ENCODE peak calls at places on chromosomes 16 and 17, in four cellular contexts. One of them, this sample, is unnamed.

GRCh38 chr16:81564368-81565060 is 119.9 kb downstream of the CMIP start:
- DNase-seq in WTC11: no peak
- DNase-seq in body of pancreas: no peak
- DNase-seq in A549: no peak
- DNase-seq in this sample: no peak

GRCh38 chr17:78127240-78127887 is 1.2 kb downstream of the TMC6 start:
- DNase-seq in WTC11: no peak
- DNase-seq in body of pancreas: peak
- DNase-seq in A549: no peak
- DNase-seq in this sample: no peak

GRCh38 chr17:79039171-79039570 is 15.2 kb downstream of the C1QTNF1 start:
- DNase-seq in body of pancreas: no peak
- DNase-seq in WTC11: no peak
- DNase-seq in A549: no peak
- DNase-seq in this sample: peak

GRCh38 chr17:61405047-61405685 is 5.5 kb downstream of the TBX2 start:
- DNase-seq in A549: no peak
- DNase-seq in body of pancreas: no peak
- DNase-seq in WTC11: peak
- DNase-seq in this sample: peak

GRCh38 chr16:2860826-2861567 is 3.0 kb upstream of the PRSS22 start:
- DNase-seq in A549: no peak
- DNase-seq in WTC11: no peak
- DNase-seq in body of pancreas: no peak
- DNase-seq in this sample: no peak

GRCh38 chr17:81371910-81372760 is 23.1 kb upstream of the BAHCC1 start:
- DNase-seq in A549: peak
- DNase-seq in body of pancreas: peak
- DNase-seq in WTC11: peak
- DNase-seq in this sample: no peak

GRCh38 chr17:19341641-19342610 is 20.6 kb downstream of the B9D1 start:
- DNase-seq in body of pancreas: no peak
- DNase-seq in WTC11: peak
- DNase-seq in A549: no peak
- DNase-seq in this sample: peak

GRCh38 chr16:31386157-31386984 is 6.8 kb upstream of the ITGAD start:
- DNase-seq in A549: peak
- DNase-seq in WTC11: no peak
- DNase-seq in body of pancreas: peak
- DNase-seq in this sample: no peak

GRCh38 chr17:80870401-80870800 is 121.2 kb upstream of the CHMP6 start:
- DNase-seq in WTC11: no peak
- DNase-seq in A549: no peak
- DNase-seq in body of pancreas: no peak
- DNase-seq in this sample: no peak

GRCh38 chr17:5282639-5283217 is 644 bp downstream of the RABEP1 start:
- DNase-seq in A549: peak
- DNase-seq in WTC11: peak
- DNase-seq in body of pancreas: peak
- DNase-seq in this sample: no peak

GRCh38 chr16:81446318-81447275 is 2.0 kb downstream of the CMIP start:
- DNase-seq in WTC11: no peak
- DNase-seq in A549: peak
- DNase-seq in body of pancreas: peak
- DNase-seq in this sample: no peak

GRCh38 chr17:70654706-70655105 is 485.4 kb downstream of the KCNJ2 start:
- DNase-seq in body of pancreas: no peak
- DNase-seq in A549: no peak
- DNase-seq in WTC11: no peak
- DNase-seq in this sample: no peak

GRCh38 chr16:75341934-75342811 is 90.7 kb upstream of the BCAR1 start:
- DNase-seq in body of pancreas: no peak
- DNase-seq in WTC11: no peak
- DNase-seq in A549: peak
- DNase-seq in this sample: no peak

GRCh38 chr16:27595993-27596392 is 46.0 kb downstream of the KATNIP start:
- DNase-seq in A549: no peak
- DNase-seq in WTC11: no peak
- DNase-seq in body of pancreas: peak
- DNase-seq in this sample: no peak

GRCh38 chr17:1227917-1228751 is 42.1 kb upstream of the BHLHA9 start:
- DNase-seq in A549: no peak
- DNase-seq in WTC11: peak
- DNase-seq in body of pancreas: peak
- DNase-seq in this sample: no peak

DNA sequence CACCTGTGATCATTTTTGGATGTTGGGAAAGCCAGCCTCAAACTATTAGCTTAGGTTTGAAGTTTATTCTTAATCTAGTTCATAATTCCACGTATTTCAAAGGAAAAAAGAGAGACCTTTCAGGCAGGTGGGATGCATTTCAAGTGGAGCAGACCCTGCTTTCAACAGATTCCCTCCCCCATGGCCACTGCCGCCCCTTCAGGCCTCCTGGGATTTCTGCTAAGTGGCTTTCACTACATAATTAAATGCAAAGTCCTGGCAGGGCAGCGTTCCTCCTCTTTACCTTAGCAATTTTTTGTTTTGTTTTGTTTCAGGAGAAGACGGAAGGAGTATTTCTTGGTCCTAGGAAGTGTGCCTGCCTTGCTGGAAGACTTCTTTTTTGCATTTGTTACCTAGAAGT is 36.6 kb downstream of the MAF start:
- DNase-seq in body of pancreas: no peak
- DNase-seq in A549: no peak
- DNase-seq in WTC11: peak
- DNase-seq in this sample: no peak
- TF ChIP-seq CTCF in body of pancreas: no peak
- TF ChIP-seq CTCF in A549: no peak
- TF ChIP-seq CTCF in WTC11: no peak
- TF ChIP-seq CTCF in this sample: no peak

GRCh38 chr17:73490851-73491250 is 153.4 kb downstream of the SDK2 start:
- DNase-seq in A549: no peak
- DNase-seq in body of pancreas: no peak
- DNase-seq in WTC11: no peak
- DNase-seq in this sample: no peak
- TF ChIP-seq CTCF in A549: no peak
- TF ChIP-seq CTCF in body of pancreas: no peak
- TF ChIP-seq CTCF in WTC11: no peak
- TF ChIP-seq CTCF in this sample: no peak

GRCh38 chr16:56032072-56032471 is 156.9 kb upstream of the CES5A start:
- DNase-seq in body of pancreas: no peak
- DNase-seq in WTC11: no peak
- DNase-seq in A549: no peak
- DNase-seq in this sample: no peak

DNA sequence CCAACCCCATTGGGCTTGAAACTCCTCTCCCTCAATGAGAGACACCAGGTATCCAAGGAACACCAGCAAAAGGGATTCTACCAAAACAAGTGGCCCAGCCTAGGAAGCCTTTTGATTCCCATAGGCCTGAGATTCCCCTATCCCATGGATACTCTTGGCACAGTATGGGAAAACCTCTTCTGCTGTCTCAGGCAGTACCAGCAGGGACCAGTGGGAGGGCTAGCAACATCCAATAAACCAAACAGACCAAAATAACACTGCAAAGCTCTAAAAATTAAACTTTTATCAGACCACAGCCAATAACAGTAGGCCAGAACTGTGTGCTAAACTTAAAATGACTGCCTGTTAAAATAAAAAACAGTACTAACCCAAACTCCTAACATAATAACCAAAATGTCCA is 153.9 kb upstream of the CES5A start:
- DNase-seq in body of pancreas: no peak
- DNase-seq in A549: no peak
- DNase-seq in WTC11: no peak
- DNase-seq in this sample: no peak
- TF ChIP-seq CTCF in body of pancreas: no peak
- TF ChIP-seq CTCF in A549: no peak
- TF ChIP-seq CTCF in WTC11: no peak
- TF ChIP-seq CTCF in this sample: no peak

GRCh38 chr16:70473446-70474319 is 19.3 kb downstream of the FCSK start:
- DNase-seq in A549: peak
- DNase-seq in body of pancreas: no peak
- DNase-seq in WTC11: no peak
- DNase-seq in this sample: no peak
- TF ChIP-seq CTCF in A549: no peak
- TF ChIP-seq CTCF in body of pancreas: no peak
- TF ChIP-seq CTCF in WTC11: no peak
- TF ChIP-seq CTCF in this sample: no peak

GRCh38 chr17:41448506-41448905 is 7.7 kb upstream of the KRT38 start:
- DNase-seq in A549: no peak
- DNase-seq in WTC11: no peak
- DNase-seq in body of pancreas: no peak
- DNase-seq in this sample: no peak

GRCh38 chr17:41452276-41452675 is 11.5 kb upstream of the KRT38 start:
- DNase-seq in A549: no peak
- DNase-seq in WTC11: no peak
- DNase-seq in body of pancreas: no peak
- DNase-seq in this sample: no peak

GRCh38 chr17:41446806-41447205 is 6.0 kb upstream of the KRT38 start:
- DNase-seq in WTC11: no peak
- DNase-seq in A549: no peak
- DNase-seq in body of pancreas: no peak
- DNase-seq in this sample: no peak

GRCh38 chr17:41451154-41451728 is 10.5 kb upstream of the KRT38 start:
- DNase-seq in A549: no peak
- DNase-seq in body of pancreas: no peak
- DNase-seq in WTC11: no peak
- DNase-seq in this sample: no peak

DNA sequence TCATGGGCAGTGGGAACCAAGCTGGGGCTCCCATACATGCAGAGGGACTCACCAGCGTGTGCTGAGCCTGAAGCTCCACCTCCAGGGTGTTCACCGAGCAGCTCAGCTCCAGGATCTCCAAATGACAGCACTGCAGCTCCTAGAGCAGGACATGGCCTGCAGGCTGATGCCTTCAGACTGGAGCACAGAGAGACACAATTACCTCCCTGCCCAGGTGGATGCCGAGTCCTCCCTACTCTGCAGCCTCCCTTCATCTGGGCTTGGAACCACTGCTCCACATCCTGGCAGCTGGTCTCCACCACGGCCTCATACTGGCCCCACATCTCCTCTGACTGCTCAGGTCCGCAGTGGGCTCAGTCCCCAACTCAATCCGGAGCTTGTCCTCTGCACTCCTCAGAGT is 8.2 kb upstream of the KRT38 start:
- DNase-seq in A549: no peak
- DNase-seq in body of pancreas: no peak
- DNase-seq in WTC11: no peak
- DNase-seq in this sample: no peak
- TF ChIP-seq CTCF in A549: no peak
- TF ChIP-seq CTCF in body of pancreas: no peak
- TF ChIP-seq CTCF in WTC11: no peak
- TF ChIP-seq CTCF in this sample: no peak

DNA sequence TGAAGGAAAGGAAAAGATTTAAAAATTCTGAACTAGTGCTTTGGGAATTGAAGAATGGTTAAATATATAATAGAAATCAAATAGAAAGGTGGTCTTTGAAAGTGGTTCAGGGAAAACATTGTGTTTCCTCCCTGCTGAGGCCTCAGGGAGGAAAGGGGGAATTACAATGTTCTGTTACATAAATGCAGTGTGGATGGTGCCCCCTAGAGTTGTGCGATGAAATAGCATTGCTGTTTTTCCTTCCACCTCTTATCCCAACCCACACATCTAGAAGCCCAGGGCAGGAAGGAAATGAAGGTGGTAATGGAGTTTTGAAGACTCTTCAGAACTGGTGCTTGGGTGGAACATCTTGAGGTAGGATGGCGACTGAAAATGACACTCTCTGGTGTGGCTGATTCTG is 6.4 kb upstream of the TOX3 start:
- DNase-seq in body of pancreas: no peak
- DNase-seq in WTC11: peak
- DNase-seq in A549: no peak
- DNase-seq in this sample: no peak
- TF ChIP-seq CTCF in body of pancreas: no peak
- TF ChIP-seq CTCF in WTC11: peak
- TF ChIP-seq CTCF in A549: peak
- TF ChIP-seq CTCF in this sample: peak

GRCh38 chr16:80006175-80006895 is 405.8 kb upstream of the MAF start:
- DNase-seq in body of pancreas: no peak
- DNase-seq in A549: peak
- DNase-seq in WTC11: no peak
- DNase-seq in this sample: no peak
- TF ChIP-seq CTCF in body of pancreas: no peak
- TF ChIP-seq CTCF in A549: no peak
- TF ChIP-seq CTCF in WTC11: no peak
- TF ChIP-seq CTCF in this sample: no peak

GRCh38 chr16:78705694-78706093 is 606.2 kb downstream of the WWOX start:
- DNase-seq in body of pancreas: no peak
- DNase-seq in WTC11: no peak
- DNase-seq in A549: peak
- DNase-seq in this sample: no peak
- TF ChIP-seq CTCF in body of pancreas: no peak
- TF ChIP-seq CTCF in WTC11: peak
- TF ChIP-seq CTCF in A549: no peak
- TF ChIP-seq CTCF in this sample: peak

GRCh38 chr16:85548375-85548774 is 64.7 kb upstream of the GSE1 start:
- DNase-seq in body of pancreas: no peak
- DNase-seq in WTC11: no peak
- DNase-seq in A549: no peak
- DNase-seq in this sample: no peak

GRCh38 chr16:85545227-85545818 is 67.8 kb upstream of the GSE1 start:
- DNase-seq in WTC11: no peak
- DNase-seq in body of pancreas: no peak
- DNase-seq in A549: no peak
- DNase-seq in this sample: no peak

GRCh38 chr16:85543998-85544397 is 69.1 kb upstream of the GSE1 start:
- DNase-seq in WTC11: no peak
- DNase-seq in A549: no peak
- DNase-seq in body of pancreas: no peak
- DNase-seq in this sample: no peak

GRCh38 chr16:85544668-85545067 is 68.5 kb upstream of the GSE1 start:
- DNase-seq in WTC11: no peak
- DNase-seq in body of pancreas: no peak
- DNase-seq in A549: no peak
- DNase-seq in this sample: no peak

DNA sequence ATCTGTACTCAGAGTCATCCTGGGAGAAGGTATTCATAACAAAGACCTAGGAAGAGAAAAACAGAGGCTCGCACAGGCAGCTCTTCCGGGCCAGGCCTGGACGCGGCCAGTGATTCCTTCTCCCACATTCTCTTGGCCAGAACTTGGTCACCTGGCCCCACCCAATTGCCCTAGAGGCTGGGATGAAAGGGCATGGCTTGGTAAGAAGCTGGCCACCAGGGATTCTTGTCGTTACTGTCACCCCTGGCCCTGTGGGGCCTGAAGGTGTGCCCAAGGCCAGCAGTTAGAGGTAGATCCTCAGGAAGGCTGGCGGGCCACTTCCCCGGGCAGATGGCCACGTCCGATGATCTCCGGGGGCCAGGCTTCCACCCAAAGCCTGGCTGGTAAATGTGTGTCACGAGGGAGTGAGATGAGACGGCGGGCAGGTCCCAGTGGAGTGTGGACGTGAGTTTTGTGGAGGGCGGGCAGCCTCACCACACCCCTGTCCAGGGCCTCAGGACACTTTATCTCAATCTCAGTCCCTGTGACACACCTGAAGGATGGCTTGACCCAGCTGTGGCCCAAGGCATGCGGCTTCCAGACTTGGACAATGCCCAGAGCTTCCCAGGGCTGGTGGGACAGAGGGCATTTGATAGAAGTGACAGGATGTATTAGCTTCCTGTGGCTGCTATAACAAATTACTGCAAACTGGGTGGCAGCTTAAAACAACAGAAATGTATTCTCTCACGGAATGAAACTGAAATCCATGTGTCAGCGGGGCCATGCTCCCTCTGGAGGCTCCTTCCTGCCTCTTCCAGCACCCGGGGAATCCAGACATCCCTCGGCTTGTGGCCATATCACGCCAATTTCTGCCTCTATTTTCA is 66.3 kb upstream of the GSE1 start:
- DNase-seq in A549: no peak
- DNase-seq in body of pancreas: no peak
- DNase-seq in WTC11: no peak
- DNase-seq in this sample: no peak
- TF ChIP-seq CTCF in A549: peak
- TF ChIP-seq CTCF in body of pancreas: no peak
- TF ChIP-seq CTCF in WTC11: no peak
- TF ChIP-seq CTCF in this sample: peak